ENCODE peak calls at places on chromosomes 3 and 15, in five cellular contexts. One of them, this sample, is unnamed.

GRCh38 chr3:119524931-119525662 is 26.8 kb downstream of the TIMMDC1 start:
- DNase-seq in HT-29: peak
- DNase-seq in GF-D8: no peak
- DNase-seq in HS-5: no peak
- DNase-seq in SK-N-DZ: no peak
- DNase-seq in this sample: peak

GRCh38 chr3:17088017-17088416 is 203.3 kb downstream of the PLCL2 start:
- DNase-seq in GF-D8: no peak
- DNase-seq in SK-N-DZ: no peak
- DNase-seq in HS-5: no peak
- DNase-seq in HT-29: no peak
- DNase-seq in this sample: no peak

GRCh38 chr3:127731546-127731945 is 58.8 kb downstream of the ABTB1 start:
- DNase-seq in GF-D8: no peak
- DNase-seq in HS-5: no peak
- DNase-seq in HT-29: no peak
- DNase-seq in SK-N-DZ: no peak
- DNase-seq in this sample: peak

GRCh38 chr3:167776144-167776685 is 40.7 kb downstream of the SERPINI1 start:
- DNase-seq in GF-D8: no peak
- DNase-seq in SK-N-DZ: no peak
- DNase-seq in HT-29: no peak
- DNase-seq in HS-5: no peak
- DNase-seq in this sample: peak

GRCh38 chr3:178960191-178960590 is 111.4 kb downstream of the ZMAT3 start:
- DNase-seq in HT-29: no peak
- DNase-seq in SK-N-DZ: no peak
- DNase-seq in GF-D8: no peak
- DNase-seq in HS-5: no peak
- DNase-seq in this sample: peak

GRCh38 chr15:70258369-70259029 is 160.8 kb upstream of the TLE3 start:
- DNase-seq in HS-5: no peak
- DNase-seq in HT-29: no peak
- DNase-seq in SK-N-DZ: no peak
- DNase-seq in GF-D8: peak
- DNase-seq in this sample: no peak

GRCh38 chr15:53918180-53919079 is 59.8 kb upstream of the UNC13C start:
- DNase-seq in GF-D8: no peak
- DNase-seq in SK-N-DZ: no peak
- DNase-seq in HS-5: no peak
- DNase-seq in HT-29: no peak
- DNase-seq in this sample: peak

GRCh38 chr3:10653866-10654611 is 148.7 kb upstream of the ATP2B2 start:
- DNase-seq in SK-N-DZ: no peak
- DNase-seq in GF-D8: no peak
- DNase-seq in HS-5: no peak
- DNase-seq in HT-29: no peak
- DNase-seq in this sample: no peak

GRCh38 chr3:141797167-141797773 is 34.1 kb downstream of the GRK7 start:
- DNase-seq in HT-29: no peak
- DNase-seq in GF-D8: peak
- DNase-seq in SK-N-DZ: no peak
- DNase-seq in HS-5: no peak
- DNase-seq in this sample: no peak

GRCh38 chr3:31240013-31240412 is 292.7 kb upstream of the STT3B start:
- DNase-seq in GF-D8: no peak
- DNase-seq in SK-N-DZ: no peak
- DNase-seq in HS-5: no peak
- DNase-seq in HT-29: no peak
- DNase-seq in this sample: no peak